ENCODE peak calls at places on chromosomes 11 and 22, in eight cellular contexts. A, N, X, M, H, K, U and C are unnamed samples.

GRCh38 chr11:2789331-2789730 is 89.5 kb upstream of the KCNQ1OT1 start:
- DNase-seq in A (no peak), N (no peak), X (no peak), M (no peak), H (no peak), K (peak), U (no peak), C (no peak)

GRCh38 chr11:3831378-3832239 is 9.2 kb downstream of the RHOG start:
- DNase-seq in A (no peak), N (no peak), X (no peak), M (peak), H (no peak), K (no peak), U (no peak), C (no peak)

GRCh38 chr22:23913306-23913660 is 19.1 kb downstream of the MIF start:
- DNase-seq in A (no peak), N (no peak), X (no peak), M (no peak), H (no peak), K (no peak), U (no peak), C (no peak)

GRCh38 chr22:17083811-17084540 is 824 bp upstream of the IL17RA start:
- DNase-seq in A (no peak), N (no peak), X (no peak), M (no peak), H (no peak), K (peak), U (no peak), C (no peak)

GRCh38 chr11:134464196-134464595 is 52.2 kb upstream of the B3GAT1 start:
- DNase-seq in A (no peak), N (no peak), X (no peak), M (no peak), H (no peak), K (no peak), U (no peak), C (no peak)

GRCh38 chr22:44442856-44443595 is 55.0 kb downstream of the RTL6 start:
- DNase-seq in A (no peak), N (peak), X (no peak), M (no peak), H (no peak), K (peak), U (no peak), C (no peak)

GRCh38 chr11:79019981-79020380 is 420.8 kb downstream of the TENM4 start:
- DNase-seq in A (no peak), N (no peak), X (no peak), M (no peak), H (no peak), K (no peak), U (no peak), C (no peak)

GRCh38 chr22:24232124-24232523 is 12.8 kb downstream of the GGT5 start:
- DNase-seq in A (no peak), N (no peak), X (no peak), M (no peak), H (no peak), K (no peak), U (no peak), C (no peak)

GRCh38 chr11:63592975-63593395 is 21.2 kb downstream of the PLAAT3 start:
- DNase-seq in A (peak), N (peak), X (no peak), M (peak), H (no peak), K (peak), U (no peak), C (peak)